ENCODE peak calls at places on chromosome 6, in four cellular contexts. A, Q, Z and X are unnamed samples.

GRCh38 chr6:137870744-137871247 is 3.7 kb downstream of the TNFAIP3 start:
- DNase-seq in A (no peak), Q (no peak), Z (no peak), X (peak)

GRCh38 chr6:55448446-55448845 is 121.2 kb downstream of the GFRAL start:
- DNase-seq in A (no peak), Q (no peak), Z (no peak), X (no peak)

GRCh38 chr6:42714098-42714761 is 8.2 kb downstream of the PRPH2 start:
- DNase-seq in A (peak), Q (no peak), Z (no peak), X (peak)

GRCh38 chr6:159360306-159360705 is 191.1 kb downstream of the FNDC1 start:
- DNase-seq in A (no peak), Q (no peak), Z (no peak), X (no peak)

GRCh38 chr6:135604035-135604865 is 106.7 kb upstream of the AHI1 start:
- DNase-seq in A (no peak), Q (no peak), Z (no peak), X (no peak)

GRCh38 chr6:49430866-49431265 is 32.2 kb downstream of the MMUT start:
- DNase-seq in A (peak), Q (no peak), Z (no peak), X (no peak)

GRCh38 chr6:85403331-85404015 is 46.4 kb upstream of the NT5E start:
- DNase-seq in A (peak), Q (no peak), Z (no peak), X (peak)

GRCh38 chr6:16278048-16278724 is 39.8 kb downstream of the GMPR start:
- DNase-seq in A (no peak), Q (no peak), Z (no peak), X (peak)

GRCh38 chr6:7763896-7764295 is 38.0 kb downstream of the BMP6 start:
- DNase-seq in A (no peak), Q (no peak), Z (no peak), X (no peak)

GRCh38 chr6:167214216-167214615 is 56.4 kb upstream of the GPR31 start:
- DNase-seq in A (no peak), Q (no peak), Z (no peak), X (no peak)

GRCh38 chr6:158707120-158707519 is 57.3 kb downstream of the SYTL3 start:
- DNase-seq in A (peak), Q (no peak), Z (peak), X (peak)

GRCh38 chr6:157210954-157211353 is 112.4 kb downstream of the TMEM242 start:
- DNase-seq in A (no peak), Q (no peak), Z (no peak), X (no peak)

GRCh38 chr6:87431263-87431662 is 23.5 kb downstream of the CFAP206 start:
- DNase-seq in A (no peak), Q (no peak), Z (no peak), X (peak)

GRCh38 chr6:127793396-127793795 is 107.5 kb downstream of the THEMIS start:
- DNase-seq in A (no peak), Q (no peak), Z (no peak), X (no peak)

GRCh38 chr6:90444125-90444745 is 142.6 kb downstream of the MAP3K7 start:
- DNase-seq in A (no peak), Q (no peak), Z (no peak), X (no peak)

GRCh38 chr6:52909531-52909930 is at the start of gene GSTA3:
- DNase-seq in A (no peak), Q (no peak), Z (no peak), X (no peak)

GRCh38 chr6:27532820-27533538 is 60.1 kb upstream of the ZNF184 start:
- DNase-seq in A (no peak), Q (no peak), Z (no peak), X (peak)

GRCh38 chr6:108781419-108782110 is 66.7 kb upstream of the ARMC2 start:
- DNase-seq in A (no peak), Q (no peak), Z (no peak), X (peak)

GRCh38 chr6:1619106-1619665 is 9.5 kb downstream of the FOXC1 start:
- DNase-seq in A (peak), Q (no peak), Z (no peak), X (no peak)

GRCh38 chr6:139917943-139918342 is 543.5 kb upstream of the CITED2 start:
- DNase-seq in A (no peak), Q (no peak), Z (no peak), X (no peak)

GRCh38 chr6:15658345-15658744 is 4.5 kb downstream of the DTNBP1 start:
- DNase-seq in A (no peak), Q (no peak), Z (no peak), X (no peak)

GRCh38 chr6:5968817-5969726 is 37.7 kb downstream of the NRN1 start:
- DNase-seq in A (peak), Q (peak), Z (no peak), X (peak)

GRCh38 chr6:119562168-119562567 is 212.6 kb upstream of the MAN1A1 start:
- DNase-seq in A (no peak), Q (no peak), Z (no peak), X (no peak)

GRCh38 chr6:12924911-12925310 is 208.3 kb downstream of the PHACTR1 start:
- DNase-seq in A (no peak), Q (no peak), Z (no peak), X (no peak)

GRCh38 chr6:105794263-105794662 is 291.9 kb upstream of the PRDM1 start:
- DNase-seq in A (no peak), Q (peak), Z (peak), X (no peak)

GRCh38 chr6:90890681-90891337 is 303.9 kb upstream of the MAP3K7 start:
- DNase-seq in A (no peak), Q (no peak), Z (no peak), X (no peak)

GRCh38 chr6:92688328-92688727 is 731.0 kb downstream of the EPHA7 start:
- DNase-seq in A (peak), Q (no peak), Z (no peak), X (no peak)
- H3K27ac ChIP-seq in A (no peak), Q (no peak), Z (no peak), X (no peak)

DNA sequence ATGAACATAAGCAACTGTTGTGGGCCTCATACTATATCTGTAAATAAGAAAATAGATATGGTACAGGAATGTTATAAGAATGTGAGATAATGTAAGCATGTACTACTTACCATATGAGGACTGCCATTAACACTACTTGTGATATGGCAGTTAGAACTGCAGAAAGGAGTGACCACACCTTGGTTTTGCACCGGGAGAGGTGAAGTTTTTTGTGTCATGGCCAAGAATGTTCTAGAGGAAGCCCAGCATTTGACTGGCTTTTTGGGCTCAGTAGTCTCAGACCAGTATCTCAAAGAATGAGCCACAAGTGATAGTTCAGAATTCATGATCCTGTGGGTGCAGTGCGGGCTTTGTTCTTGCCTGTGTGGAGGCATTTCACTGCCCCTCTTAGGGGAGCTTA is 123.5 kb downstream of the CLIC5 start:
- DNase-seq in A (no peak), Q (no peak), Z (no peak), X (no peak)
- TF ChIP-seq CTCF in A (no peak), Q (no peak), Z (no peak), X (no peak)

GRCh38 chr6:113329942-113330897 is 526.9 kb upstream of the MARCKS start:
- DNase-seq in A (no peak), Q (no peak), Z (no peak), X (no peak)

GRCh38 chr6:113326781-113327180 is 530.4 kb upstream of the MARCKS start:
- DNase-seq in A (no peak), Q (no peak), Z (no peak), X (no peak)

DNA sequence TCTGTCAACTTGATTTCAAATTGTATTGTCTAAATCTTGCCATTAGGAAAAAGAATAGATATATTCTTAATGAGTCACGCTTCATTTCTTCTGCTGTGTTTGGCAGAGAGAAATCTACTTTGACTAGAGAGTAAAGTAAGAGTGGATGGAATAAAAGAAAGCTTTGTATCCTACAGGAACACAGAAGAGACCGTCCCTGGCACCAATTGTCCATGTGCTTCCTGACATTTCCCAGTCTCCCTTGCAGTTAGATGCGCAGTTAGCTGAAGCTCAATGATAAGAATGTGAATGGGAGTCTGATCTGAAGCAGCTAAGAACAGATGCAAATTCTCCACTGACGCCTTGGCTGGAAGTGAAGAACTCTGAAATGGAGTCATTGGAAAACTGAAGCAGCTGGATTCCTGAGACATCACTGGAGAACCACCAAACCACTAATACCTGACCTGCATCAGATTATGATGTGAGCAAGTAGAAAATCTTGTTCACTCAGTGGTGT is 528.2 kb upstream of the MARCKS start:
- DNase-seq in A (no peak), Q (no peak), Z (no peak), X (no peak)
- H3K27ac ChIP-seq in A (no peak), Q (peak), Z (no peak), X (no peak)

DNA sequence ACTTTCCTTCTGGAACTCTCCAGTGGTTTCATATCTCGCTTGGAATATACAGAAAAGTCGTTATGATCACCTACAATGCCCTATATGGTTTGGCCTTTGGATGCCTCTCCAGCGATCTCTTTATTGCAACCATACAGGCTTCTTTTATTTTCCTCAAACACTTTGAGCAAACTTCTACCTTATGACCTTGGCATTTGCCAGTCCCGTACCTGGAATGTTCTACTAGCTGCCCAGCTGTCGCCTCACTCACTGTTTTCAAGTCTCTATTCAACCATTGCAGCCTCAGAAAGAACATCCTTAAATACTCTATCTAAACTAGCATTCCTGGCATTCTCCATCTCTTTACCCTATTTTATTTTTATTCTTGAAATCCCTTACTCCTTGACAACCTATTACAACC is 50.4 kb upstream of the NEDD9 start:
- DNase-seq in A (no peak), Q (no peak), Z (no peak), X (no peak)
- TF ChIP-seq CTCF in A (no peak), Q (no peak), Z (no peak), X (no peak)

DNA sequence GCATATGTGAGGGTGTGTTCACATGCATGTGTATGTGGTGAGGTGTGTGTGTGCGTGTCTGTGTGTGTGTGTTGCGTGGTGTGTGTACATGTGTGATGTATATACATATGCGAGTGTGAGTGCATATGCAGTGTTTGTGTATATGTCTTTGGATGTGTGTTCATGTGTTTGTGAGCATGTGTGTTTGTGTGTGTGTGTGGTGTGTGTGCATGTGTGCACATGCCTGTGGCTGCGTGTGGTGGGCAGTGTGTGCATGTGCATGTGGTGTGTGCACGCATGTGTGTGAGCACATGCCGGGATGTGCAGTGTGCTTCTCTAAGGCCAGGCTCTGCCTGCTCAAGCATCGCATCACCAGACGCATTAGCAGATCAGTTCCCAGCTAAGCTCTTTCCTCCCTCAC is 5.7 kb downstream of the THBS2 start:
- DNase-seq in A (no peak), Q (no peak), Z (no peak), X (no peak)
- H3K27ac ChIP-seq in A (no peak), Q (no peak), Z (no peak), X (no peak)

GRCh38 chr6:155690820-155691219 is 235.2 kb upstream of the NOX3 start:
- DNase-seq in A (no peak), Q (no peak), Z (no peak), X (no peak)

DNA sequence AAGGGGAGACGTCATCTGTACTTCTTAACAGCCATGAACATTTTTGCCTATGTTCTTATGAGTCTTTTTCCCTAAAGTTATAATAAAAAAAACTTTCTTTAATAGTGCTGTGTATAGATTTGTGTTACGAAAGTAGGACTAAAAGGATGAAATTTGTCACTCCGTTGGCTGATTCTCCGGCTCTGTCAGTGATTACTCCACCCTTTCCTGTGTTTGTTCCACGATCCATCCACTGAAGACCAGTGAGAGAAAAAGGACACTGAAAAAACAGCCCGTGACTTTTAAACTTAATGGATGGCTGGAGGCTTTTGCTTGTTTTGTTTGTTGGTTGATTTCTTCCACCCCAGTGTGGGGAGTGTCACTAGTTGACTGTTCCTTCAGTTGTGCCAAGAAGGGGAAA is 232.0 kb upstream of the NOX3 start:
- DNase-seq in A (peak), Q (no peak), Z (no peak), X (no peak)
- TF ChIP-seq CTCF in A (no peak), Q (no peak), Z (no peak), X (no peak)

DNA sequence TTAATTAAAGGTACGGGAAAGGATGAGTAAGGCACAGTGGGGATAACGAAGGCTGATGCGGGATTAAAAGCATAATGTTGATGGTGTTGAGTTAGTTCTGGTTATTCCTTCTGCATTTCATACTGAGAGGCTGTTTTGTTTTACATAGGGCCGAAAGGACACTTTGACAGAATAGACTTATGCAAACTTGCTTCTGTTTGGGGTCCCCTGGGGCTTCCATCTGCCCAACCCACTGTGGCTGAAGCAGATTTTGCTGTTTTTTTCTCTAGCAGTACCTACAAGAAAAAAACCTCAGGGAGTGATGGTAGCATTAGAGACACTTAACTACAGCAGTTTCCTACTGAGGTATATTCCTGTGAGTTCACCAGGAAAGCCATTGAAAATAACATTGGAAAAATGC is 136.1 kb upstream of the SUPT3H start:
- DNase-seq in A (no peak), Q (no peak), Z (no peak), X (no peak)
- H3K27ac ChIP-seq in A (no peak), Q (no peak), Z (no peak), X (no peak)

GRCh38 chr6:142545147-142545546 is 243.3 kb downstream of the ADGRG6 start:
- DNase-seq in A (no peak), Q (no peak), Z (no peak), X (no peak)
- TF ChIP-seq CTCF in A (no peak), Q (no peak), Z (no peak), X (no peak)